ENCODE peak calls at places on chromosome 20, in seven cellular contexts. J is naive thymus-derived CD4-positive, alpha-beta T cell; S is uterus; P is pancreas; V is thoracic aorta; T is body of pancreas; E is heart right ventricle. N is an unnamed sample.

GRCh38 chr20:3315110-3315509 is 76.1 kb upstream of the SLC4A11 start:
- DNase-seq in J (no peak), E (no peak), P (no peak), V (no peak), T (no peak), S (no peak), N (no peak)

GRCh38 chr20:2619337-2619736 is 33.1 kb upstream of the NOP56 start:
- DNase-seq in J (no peak), P (no peak), V (no peak), S (no peak), T (no peak), E (no peak), N (no peak)

GRCh38 chr20:21102691-21103311 is 3.4 kb downstream of the LINC00237 start:
- DNase-seq in S (no peak), T (peak; percentile 56), P (peak; percentile 60), V (no peak), J (peak; percentile 38), E (no peak), N (peak; percentile 70)

GRCh38 chr20:63738687-63739128 is 868 bp upstream of the SLC2A4RG start:
- DNase-seq in P (peak; percentile 78), J (no peak), S (peak; percentile 57), E (peak; percentile 67), T (peak; percentile 85), V (no peak), N (no peak)

GRCh38 chr20:48984575-48985219 is 61.4 kb upstream of the CSE1L start:
- DNase-seq in S (no peak), P (peak; percentile 78), T (peak; percentile 78), E (no peak), V (no peak), J (no peak), N (no peak)

GRCh38 chr20:828987-829386 is 4.5 kb upstream of the FAM110A start:
- DNase-seq in J (no peak), T (no peak), S (no peak), V (no peak), P (no peak), E (no peak), N (no peak)

GRCh38 chr20:64057628-64058498 is 5.1 kb upstream of the TCEA2 start:
- DNase-seq in J (peak; percentile 55), P (peak; percentile 66), S (peak; percentile 69), V (no peak), T (peak; percentile 83), E (peak; percentile 88), N (peak; percentile 73)

GRCh38 chr20:25226433-25227316 is 21.2 kb upstream of the PYGB start:
- DNase-seq in V (no peak), P (no peak), T (peak; percentile 71), E (peak; percentile 84), J (no peak), S (peak; percentile 30), N (no peak)

GRCh38 chr20:34052414-34052813 is 58.7 kb downstream of the RALY start:
- DNase-seq in E (no peak), S (no peak), J (no peak), P (no peak), V (no peak), T (no peak), N (no peak)

GRCh38 chr20:14142964-14143627 is 147.8 kb downstream of the MACROD2 start:
- DNase-seq in E (no peak), J (no peak), P (no peak), S (no peak), V (no peak), T (no peak), N (no peak)

GRCh38 chr20:63574156-63574828 is at the start of gene HELZ2:
- DNase-seq in S (peak; percentile 79), J (no peak), V (no peak), T (peak; percentile 86), E (peak; percentile 82), P (peak; percentile 74), N (peak; percentile 84)

GRCh38 chr20:3749689-3750639 is 17.5 kb downstream of the HSPA12B start:
- DNase-seq in S (no peak), E (no peak), J (no peak), P (no peak), T (peak; percentile 55), V (no peak), N (peak; percentile 32)

GRCh38 chr20:63124782-63125580 is 91.0 kb downstream of the YTHDF1 start:
- DNase-seq in P (no peak), S (no peak), V (no peak), E (no peak), J (no peak), T (no peak), N (no peak)

GRCh38 chr20:1664911-1665310 is 7.3 kb upstream of the SIRPG start:
- DNase-seq in J (peak; percentile 67), E (no peak), T (no peak), V (no peak), S (no peak), P (no peak), N (no peak)

GRCh38 chr20:44038681-44039123 is 124.0 kb downstream of the TOX2 start:
- DNase-seq in P (no peak), V (no peak), J (no peak), E (no peak), T (no peak), S (no peak), N (no peak)

GRCh38 chr20:25058051-25058796 is at the start of gene ACSS1:
- DNase-seq in E (peak; percentile 68), T (peak; percentile 66), P (peak; percentile 77), V (no peak), S (peak; percentile 72), J (peak; percentile 76), N (peak; percentile 68)

GRCh38 chr20:59752101-59752586 is 147.8 kb downstream of the PHACTR3 start:
- DNase-seq in P (peak; percentile 25), T (no peak), S (no peak), V (no peak), E (peak; percentile 59), J (no peak), N (no peak)

GRCh38 chr20:4524307-4524706 is 197.4 kb upstream of the PRND start:
- DNase-seq in S (no peak), T (no peak), J (no peak), E (no peak), V (no peak), P (no peak), N (no peak)

GRCh38 chr20:13865156-13865555 is 80.3 kb downstream of the NDUFAF5 start:
- DNase-seq in T (no peak), E (no peak), P (no peak), S (no peak), V (no peak), J (no peak), N (peak; percentile 23)

GRCh38 chr20:16555754-16556153 is 17.5 kb downstream of the KIF16B start:
- DNase-seq in V (no peak), S (no peak), E (no peak), P (no peak), T (no peak), J (no peak), N (no peak)

GRCh38 chr20:11845311-11845710 is 72.4 kb upstream of the BTBD3 start:
- DNase-seq in P (no peak), J (no peak), V (no peak), S (no peak), T (no peak), E (no peak), N (no peak)

GRCh38 chr20:60786686-60787217 is 465.3 kb upstream of the CDH4 start:
- DNase-seq in J (no peak), P (no peak), T (no peak), E (no peak), S (no peak), V (no peak), N (no peak)

GRCh38 chr20:45080867-45081616 is 19.9 kb downstream of the KCNS1 start:
- DNase-seq in J (no peak), P (no peak), T (no peak), S (no peak), E (no peak), V (no peak), N (peak; percentile 36)

GRCh38 chr20:61184194-61184593 is 67.9 kb upstream of the CDH4 start:
- DNase-seq in J (no peak), V (no peak), E (no peak), S (no peak), P (no peak), T (peak; percentile 41), N (no peak)

DNA sequence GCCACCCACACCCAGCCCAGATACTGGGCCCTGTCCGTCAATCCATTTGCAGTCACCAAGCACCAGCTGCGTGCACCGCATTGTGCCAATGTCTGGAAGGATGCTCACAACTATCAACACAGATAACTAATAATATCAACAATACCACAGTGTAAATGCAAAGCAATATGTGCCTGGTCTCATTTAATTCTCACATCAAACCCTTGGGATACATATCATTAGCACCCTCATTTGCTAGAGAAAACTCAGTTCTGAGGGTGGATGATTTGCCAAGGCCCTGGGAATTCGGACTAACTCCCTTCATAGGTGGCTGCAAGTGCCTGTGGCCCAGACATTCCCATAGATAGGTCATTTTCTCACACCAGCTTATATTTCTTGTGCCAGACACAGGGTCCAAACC is 14.5 kb downstream of the RIPOR3 start:
- DNase-seq in S (no peak), E (no peak), V (no peak), J (no peak), T (no peak), P (no peak), N (no peak)
- H3K27ac ChIP-seq in S (no peak overlapping the region), E (no peak overlapping the region), V (no peak overlapping the region), J (no peak overlapping the region), T (no peak overlapping the region), P (no peak overlapping the region), N (no peak overlapping the region)

DNA sequence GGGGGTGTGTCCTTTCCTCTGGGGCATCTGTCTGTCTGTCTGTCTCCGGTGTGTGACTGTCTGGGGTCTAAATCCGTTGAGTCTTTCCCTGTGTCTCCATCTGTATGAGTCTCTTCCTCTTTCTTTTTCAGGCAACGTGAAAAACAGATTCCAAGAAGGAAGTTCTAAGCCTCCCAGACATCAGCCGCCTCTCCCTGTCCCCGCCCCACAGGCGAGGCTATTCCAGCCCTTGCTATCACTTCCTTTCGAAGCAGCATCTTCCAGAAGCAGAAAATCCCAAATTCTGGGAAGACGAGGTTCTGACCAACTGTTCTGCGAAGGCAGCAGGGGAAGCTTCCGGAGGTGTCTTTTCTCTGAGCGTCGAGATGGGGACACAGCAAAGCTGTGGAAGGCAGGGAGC is 34.0 kb downstream of the PMEPA1 start:
- DNase-seq in P (no peak), T (no peak), J (no peak), S (no peak), E (no peak), V (no peak), N (no peak)
- H3K4me1 ChIP-seq in P (no peaks in the 10 kb centered on the region), T (peaks cover 10% of the 10 kb centered on the region), J (no peaks in the 10 kb centered on the region), S (no peaks in the 10 kb centered on the region), E (peaks cover 89% of the 10 kb centered on the region), V (peaks cover 100% of the 10 kb centered on the region), N (no peaks in the 10 kb centered on the region)

DNA sequence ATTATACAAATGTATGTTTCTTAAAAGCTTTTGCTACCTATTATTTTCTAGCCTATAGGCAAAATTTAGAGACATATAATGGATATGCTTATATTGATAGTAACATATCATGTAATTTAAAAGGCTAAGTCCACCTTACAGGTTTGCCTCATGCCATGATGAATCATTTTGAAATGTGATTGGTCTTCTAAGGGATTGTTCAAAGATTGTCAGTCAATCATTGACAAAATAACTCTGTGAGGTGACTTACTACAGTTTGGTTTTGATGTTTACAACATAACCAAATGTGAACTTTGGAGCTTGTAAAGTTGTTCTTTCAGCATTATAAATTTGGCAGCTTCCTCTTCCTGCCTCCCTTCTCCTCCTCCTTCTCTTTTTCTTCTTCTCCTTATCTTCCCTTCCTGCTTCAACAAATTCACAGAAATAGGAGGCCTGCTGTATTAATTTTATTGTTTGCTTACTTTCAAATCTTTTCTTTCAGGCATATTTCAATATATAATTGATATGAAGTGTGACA is 39.7 kb upstream of the ZFP64 start:
- DNase-seq in S (no peak), E (no peak), J (no peak), P (no peak), T (no peak), V (no peak), N (no peak)
- H3K27ac ChIP-seq in S (no peak overlapping the region), E (no peak overlapping the region), J (no peak overlapping the region), P (no peak overlapping the region), T (no peak overlapping the region), V (no peak overlapping the region), N (no peak overlapping the region)

GRCh38 chr20:57392512-57393271 is 1.5 kb downstream of the RBM38 start:
- DNase-seq in S (no peak), J (peak; percentile 94), E (peak; percentile 72), V (no peak), T (no peak), P (no peak), N (no peak)
- H3K4me1 ChIP-seq in S (no peaks in the 10 kb centered on the region), J (peaks cover 61% of the 10 kb centered on the region), E (peaks cover 75% of the 10 kb centered on the region), V (peaks cover 64% of the 10 kb centered on the region), T (peaks cover 38% of the 10 kb centered on the region), P (no peaks in the 10 kb centered on the region), N (peaks cover 18% of the 10 kb centered on the region)

N was measured in A673.